ENCODE peak calls at places on chromosomes 12 and 14, in four cellular contexts. Q is K562, R is GM12878, G is HepG2. X is an unnamed sample.

GRCh38 chr14:99732436-99733220 is 48.5 kb downstream of the CYP46A1 start:
- DNase-seq in Q (no peak), R (no peak), G (no peak), X (no peak)

GRCh38 chr12:89542912-89543592 is 17.2 kb upstream of the POC1B start:
- DNase-seq in G (peak), R (peak), Q (peak), X (peak)

GRCh38 chr12:111351026-111351425 is 17.9 kb downstream of the PHETA1 start:
- DNase-seq in G (no peak), Q (no peak), R (no peak), X (no peak)

GRCh38 chr12:24034160-24034559 is 84.7 kb upstream of the SOX5 start:
- DNase-seq in G (no peak), R (no peak), Q (no peak), X (no peak)

GRCh38 chr12:116338064-116338872 is 60.8 kb upstream of the MED13L start:
- DNase-seq in Q (no peak), G (no peak), R (no peak), X (no peak)

GRCh38 chr14:68922201-68922613 is 56.9 kb downstream of the ACTN1 start:
- DNase-seq in Q (no peak), G (no peak), R (no peak), X (no peak)

GRCh38 chr12:130375888-130376287 is 38.2 kb downstream of the PIWIL1 start:
- DNase-seq in Q (no peak), G (no peak), R (no peak), X (no peak)

GRCh38 chr14:36515105-36515593 is 4.9 kb downstream of the NKX2-1 start:
- DNase-seq in Q (no peak), R (no peak), G (no peak), X (no peak)

GRCh38 chr12:6092784-6093722 is 31.4 kb downstream of the VWF start:
- DNase-seq in Q (no peak), R (no peak), G (no peak), X (no peak)

GRCh38 chr12:127690161-127690560 is 576.8 kb upstream of the TMEM132C start:
- DNase-seq in Q (no peak), R (no peak), G (no peak), X (no peak)

GRCh38 chr12:56763753-56764657 is 881 bp downstream of the HSD17B6 start:
- DNase-seq in G (no peak), R (no peak), Q (no peak), X (no peak)

GRCh38 chr12:46963977-46964376 is 115.4 kb upstream of the PCED1B start:
- DNase-seq in G (no peak), R (no peak), Q (no peak), X (no peak)

GRCh38 chr12:96350982-96351381 is 49.3 kb downstream of the CDK17 start:
- DNase-seq in R (no peak), G (no peak), Q (no peak), X (no peak)

GRCh38 chr12:67068204-67068731 is 200.9 kb upstream of the CAND1 start:
- DNase-seq in R (no peak), Q (no peak), G (no peak), X (peak)

GRCh38 chr12:12331244-12331771 is 18.7 kb downstream of the MANSC1 start:
- DNase-seq in G (no peak), R (no peak), Q (no peak), X (no peak)

GRCh38 chr12:3158851-3159465 is 81.8 kb downstream of the TSPAN9 start:
- DNase-seq in Q (no peak), G (no peak), R (no peak), X (no peak)

GRCh38 chr14:100486025-100486828 is 101.0 kb downstream of the BEGAIN start:
- DNase-seq in R (peak), G (peak), Q (peak), X (peak)

GRCh38 chr12:14825256-14825655 is 11.3 kb upstream of the SMCO3 start:
- DNase-seq in R (no peak), G (no peak), Q (no peak), X (no peak)

GRCh38 chr12:124766745-124767074 is 97.0 kb downstream of the SCARB1 start:
- DNase-seq in R (no peak), Q (no peak), G (no peak), X (no peak)

GRCh38 chr12:117832459-117833457 is 136.0 kb downstream of the KSR2 start:
- DNase-seq in R (no peak), Q (no peak), G (no peak), X (no peak)

GRCh38 chr12:8493084-8493483 is 20.2 kb upstream of the CLEC4D start:
- DNase-seq in Q (no peak), R (peak), G (no peak), X (no peak)

GRCh38 chr12:109535863-109536250 is 37.4 kb downstream of the MMAB start:
- DNase-seq in R (no peak), G (no peak), Q (no peak), X (no peak)

GRCh38 chr14:101960225-101960624 is 4.1 kb upstream of the DYNC1H1 start:
- DNase-seq in G (peak), R (no peak), Q (peak), X (peak)

GRCh38 chr14:56271988-56272387 is 153.8 kb downstream of the PELI2 start:
- DNase-seq in Q (no peak), R (no peak), G (no peak), X (no peak)

GRCh38 chr14:21087294-21088091 is 11.0 kb downstream of the ZNF219 start:
- DNase-seq in G (no peak), R (no peak), Q (no peak), X (no peak)

GRCh38 chr12:49089831-49090773 is 4.5 kb downstream of the DHH start:
- DNase-seq in Q (peak), G (no peak), R (no peak), X (no peak)

GRCh38 chr12:117622741-117623140 is 261.3 kb upstream of the NOS1 start:
- DNase-seq in Q (no peak), R (no peak), G (no peak), X (no peak)

GRCh38 chr12:105960319-105961076 is 178.3 kb downstream of the NUAK1 start:
- DNase-seq in R (no peak), Q (no peak), G (no peak), X (no peak)

GRCh38 chr12:104585448-104586055 is 128.8 kb downstream of the CHST11 start:
- DNase-seq in G (no peak), Q (no peak), R (no peak), X (no peak)

GRCh38 chr12:67633024-67633423 is 15.5 kb upstream of the DYRK2 start:
- DNase-seq in R (no peak), Q (no peak), G (no peak), X (no peak)

GRCh38 chr14:101819251-101819990 is 57.9 kb downstream of the PPP2R5C start:
- DNase-seq in Q (no peak), R (no peak), G (no peak), X (no peak)

GRCh38 chr14:53304726-53305381 is 151.7 kb upstream of the DDHD1 start:
- DNase-seq in R (no peak), Q (no peak), G (no peak), X (no peak)

GRCh38 chr14:91267965-91268437 is 23.5 kb upstream of the GPR68 start:
- DNase-seq in R (no peak), G (no peak), Q (peak), X (no peak)

GRCh38 chr14:102323102-102323501 is 3.6 kb downstream of the ZNF839 start:
- DNase-seq in G (peak), R (no peak), Q (no peak), X (no peak)

GRCh38 chr14:91048676-91049075 is 11.8 kb downstream of the RPS6KA5 start:
- DNase-seq in G (no peak), Q (no peak), R (no peak), X (no peak)

GRCh38 chr14:74945261-74945851 is 10.0 kb downstream of the PGF start:
- DNase-seq in G (no peak), Q (peak), R (no peak), X (peak)

GRCh38 chr14:59107819-59108218 is 80.6 kb upstream of the DAAM1 start:
- DNase-seq in G (no peak), Q (no peak), R (no peak), X (no peak)
- TF ChIP-seq FOXK2 in G (no peak), Q (no peak), R (no peak), X (no peak)

DNA sequence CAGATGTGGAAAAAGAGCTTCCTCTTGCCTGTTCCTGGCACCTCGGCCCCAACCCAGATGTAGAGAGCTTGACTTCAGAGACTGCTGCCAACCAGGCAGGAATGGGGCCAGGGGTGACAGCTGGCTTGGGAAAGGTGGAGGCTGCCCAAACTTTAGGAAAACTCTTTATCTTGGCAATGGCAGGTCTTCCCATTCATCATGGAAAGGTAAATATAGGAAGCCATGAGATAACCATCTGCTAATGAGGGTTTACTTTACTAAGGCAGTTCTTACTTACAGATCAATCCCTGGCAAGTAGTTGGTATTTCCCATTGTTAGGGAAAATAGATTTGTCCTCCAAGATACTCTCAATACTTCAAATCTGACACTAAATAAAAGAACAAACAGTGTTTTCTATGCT is 143.1 kb upstream of the NUDT4 start:
- DNase-seq in R (no peak), G (no peak), Q (no peak), X (no peak)
- TF ChIP-seq FOXK2 in R (no peak), G (no peak), Q (no peak), X (no peak)

GRCh38 chr14:51368721-51369163 is 128.7 kb downstream of the TMX1 start:
- DNase-seq in G (no peak), Q (no peak), R (no peak), X (no peak)
- TF ChIP-seq FOXK2 in G (no peak), Q (no peak), R (no peak), X (no peak)

GRCh38 chr12:82124711-82125110 is 233.5 kb downstream of the CCDC59 start:
- DNase-seq in R (no peak), Q (no peak), G (no peak), X (no peak)
- TF ChIP-seq FOXK2 in R (no peak), Q (no peak), G (no peak), X (no peak)